ENCODE peak calls at places on chromosome 15, in six cellular contexts. I, D, R, X, M and T are unnamed samples.

GRCh38 chr15:36797128-36797527 is 217.7 kb downstream of the CDIN1 start:
- DNase-seq in I (no peak), R (no peak), D (no peak), M (no peak), X (no peak), T (no peak)

GRCh38 chr15:42348083-42348482 is 11.2 kb upstream of the CAPN3 start:
- DNase-seq in D (no peak), X (no peak), I (no peak), M (peak; percentile 92), R (no peak), T (peak; percentile 83)

GRCh38 chr15:68817304-68818087 is 3.2 kb downstream of the ANP32A start:
- DNase-seq in M (peak; percentile 64), I (no peak), X (peak; percentile 79), R (peak; percentile 42), D (peak; percentile 61), T (peak; percentile 58)

GRCh38 chr15:52228928-52229327 is 37.7 kb upstream of the GNB5 start:
- DNase-seq in D (peak; percentile 58), M (peak; percentile 97), I (peak; percentile 81), X (no peak), R (no peak), T (no peak)

GRCh38 chr15:34753236-34753894 is 1.4 kb downstream of the GJD2 start:
- DNase-seq in I (peak; percentile 76), M (peak; percentile 53), D (peak; percentile 87), R (peak; percentile 77), X (peak; percentile 64), T (peak; percentile 71)

GRCh38 chr15:40927497-40928346 is 1.4 kb upstream of the DLL4 start:
- DNase-seq in I (no peak), R (no peak), X (no peak), D (no peak), M (no peak), T (no peak)

GRCh38 chr15:85642693-85643058 is 152.0 kb downstream of the KLHL25 start:
- DNase-seq in X (peak; percentile 76), R (no peak), M (no peak), I (no peak), D (no peak), T (peak; percentile 55)

GRCh38 chr15:67114846-67115521 is 49.6 kb downstream of the SMAD3 start:
- DNase-seq in M (peak; percentile 37), D (no peak), X (no peak), I (no peak), R (no peak), T (peak; percentile 56)

GRCh38 chr15:35932541-35932940 is 386.6 kb upstream of the DPH6 start:
- DNase-seq in I (no peak), R (no peak), D (no peak), M (no peak), X (no peak), T (peak; percentile 17)

GRCh38 chr15:59647085-59647484 is 10.2 kb downstream of the GTF2A2 start:
- DNase-seq in I (no peak), D (no peak), R (no peak), M (no peak), X (no peak), T (no peak)

GRCh38 chr15:74776851-74777768 is 4.8 kb upstream of the CSK start:
- DNase-seq in X (peak; percentile 41), R (no peak), D (no peak), M (peak; percentile 15), I (peak; percentile 75), T (no peak)

GRCh38 chr15:60814855-60815254 is 335.9 kb upstream of the ICE2 start:
- DNase-seq in R (no peak), I (no peak), D (no peak), M (no peak), X (no peak), T (no peak)
- H4K91ac ChIP-seq in R (no peak overlapping the region), I (no peak overlapping the region), D (no peak overlapping the region), M (no peak overlapping the region), X (no peak overlapping the region), T (no peak overlapping the region)

DNA sequence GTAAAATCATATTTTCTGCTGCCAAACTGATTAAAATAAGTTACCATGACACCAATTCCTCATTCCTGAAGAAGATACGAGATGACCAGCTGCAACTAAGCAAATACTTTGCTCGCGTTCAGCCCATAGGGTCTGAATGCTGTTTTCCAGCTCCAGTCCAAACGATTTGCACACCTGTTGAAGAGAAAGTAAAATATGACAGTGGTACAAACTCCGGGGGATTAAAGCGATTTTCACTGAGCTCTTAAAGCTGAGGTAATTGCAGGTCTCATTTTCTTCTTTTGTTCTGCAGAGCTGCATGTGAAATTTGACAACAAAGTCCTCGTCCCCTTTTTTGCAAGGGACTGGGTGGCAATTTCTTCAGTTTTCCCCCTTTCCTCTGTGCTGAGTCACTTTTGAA is 118.4 kb downstream of the NR2F2 start:
- DNase-seq in D (no peak), X (no peak), R (no peak), I (no peak), M (no peak), T (no peak)
- H4K91ac ChIP-seq in D (no peak overlapping the region), X (no peak overlapping the region), R (no peak overlapping the region), I (no peak overlapping the region), M (no peak overlapping the region), T (no peak overlapping the region)

DNA sequence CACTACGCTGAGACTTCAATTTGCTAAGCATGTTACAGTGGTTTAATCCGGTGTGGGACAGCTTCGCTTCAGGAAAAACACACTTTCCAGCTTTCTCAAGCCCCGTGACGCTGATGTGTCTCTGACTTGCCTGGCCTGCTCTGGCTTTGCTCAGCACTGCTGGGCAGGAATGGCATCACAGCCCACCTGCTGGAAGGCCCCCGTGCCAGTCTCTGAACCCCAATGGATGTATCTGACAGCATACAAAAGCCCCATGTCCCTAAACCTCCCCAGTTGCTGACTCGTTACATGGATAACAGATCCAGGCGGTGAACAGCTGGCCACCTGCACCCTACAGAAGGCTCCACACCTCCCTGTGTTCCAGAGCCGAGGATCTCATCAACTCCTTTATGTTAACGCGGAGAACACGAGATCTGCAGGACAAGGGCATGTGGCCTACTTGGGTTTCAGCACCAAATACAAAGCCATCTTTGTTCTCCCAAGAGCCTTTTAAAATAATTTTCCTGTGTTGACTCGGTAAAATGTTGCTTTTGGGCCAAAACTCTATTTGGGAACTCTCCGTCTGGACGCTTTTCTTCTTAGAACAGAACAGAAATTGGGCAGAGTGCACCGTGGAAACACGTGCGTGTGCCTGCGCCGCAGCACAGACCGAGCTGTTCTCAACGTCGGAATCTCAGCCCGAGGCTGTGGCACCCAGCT is 61.4 kb downstream of the ATP10A start:
- DNase-seq in X (no peak), I (peak; percentile 23), M (no peak), R (no peak), D (peak; percentile 31), T (no peak)
- H4K91ac ChIP-seq in X (no peak overlapping the region), I (no peak overlapping the region), M (no peak overlapping the region), R (no peak overlapping the region), D (no peak overlapping the region), T (no peak overlapping the region)

GRCh38 chr15:45376967-45377629 is 1.2 kb downstream of the GATM start:
- DNase-seq in X (no peak), I (no peak), R (no peak), M (no peak), D (no peak), T (no peak)
- H4K91ac ChIP-seq in X (no peak overlapping the region), I (no peak overlapping the region), R (no peak overlapping the region), M (no peak overlapping the region), D (no peak overlapping the region), T (no peak overlapping the region)

DNA sequence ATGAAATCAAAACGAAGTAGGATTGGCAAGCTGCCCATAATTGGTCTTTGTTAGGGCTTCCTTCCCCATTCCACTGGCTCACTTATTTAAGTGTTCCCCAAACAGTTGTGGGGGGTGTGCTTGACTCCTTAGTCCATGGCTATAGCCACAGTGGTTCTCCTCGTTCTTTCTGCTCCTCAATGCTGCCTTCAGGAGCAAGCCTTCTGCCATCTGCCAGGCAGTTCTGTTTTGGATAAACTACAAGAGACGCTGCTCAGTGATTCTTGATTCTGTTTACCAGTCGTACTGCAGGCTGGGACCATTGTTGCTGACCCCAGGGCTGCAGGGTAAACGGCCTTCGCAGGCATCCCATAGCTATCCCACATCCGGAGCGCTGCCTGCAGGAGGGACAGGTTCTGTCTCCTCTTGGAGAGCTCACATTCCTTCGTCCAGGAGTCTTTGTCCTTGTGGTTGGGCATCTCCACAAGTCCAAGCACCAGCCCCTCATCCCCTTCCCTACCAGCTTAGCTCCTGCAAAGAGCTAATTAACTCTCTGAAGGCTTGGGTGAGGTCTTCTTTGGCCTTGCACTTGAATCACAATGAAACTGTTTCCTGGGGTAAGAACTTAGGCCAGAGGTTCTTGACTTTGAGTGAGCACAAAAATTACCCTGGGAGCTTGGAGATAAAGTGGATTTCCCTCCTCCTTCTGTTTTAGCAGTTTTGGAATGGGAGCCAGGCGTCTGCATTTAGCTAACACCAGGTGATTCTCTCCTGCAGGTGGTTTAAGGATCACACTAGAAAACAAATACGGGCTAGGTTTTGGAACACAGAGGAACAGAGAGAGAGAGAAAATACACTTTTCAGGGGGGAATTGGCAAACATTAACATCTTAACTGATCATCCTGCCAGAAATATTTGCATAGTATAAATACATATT is 114.9 kb downstream of the SV2B start:
- DNase-seq in I (peak; percentile 32), D (no peak), M (no peak), X (no peak), R (no peak), T (no peak)
- H4K91ac ChIP-seq in I (no peak overlapping the region), D (no peak overlapping the region), M (no peak overlapping the region), X (no peak overlapping the region), R (no peak overlapping the region), T (no peak overlapping the region)

DNA sequence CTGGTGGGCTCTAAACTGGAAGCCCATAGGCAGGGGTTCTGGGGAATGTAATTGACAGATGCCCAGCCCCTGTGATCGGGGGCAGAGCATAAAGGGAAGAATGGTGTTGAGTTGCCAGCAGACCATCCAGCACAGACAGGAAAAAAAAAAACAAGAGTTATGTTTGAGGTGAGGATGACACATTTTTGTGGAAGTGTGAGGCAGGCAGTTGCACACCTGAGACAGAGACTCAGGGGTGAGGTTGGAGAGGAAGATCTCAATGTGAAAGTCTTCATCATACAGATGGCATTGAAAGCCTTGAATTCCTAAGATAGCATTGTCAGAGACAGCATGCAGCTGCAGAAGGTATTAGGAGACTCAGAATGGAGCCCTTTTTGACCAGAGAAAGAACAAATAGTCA is 18.6 kb upstream of the ST8SIA2 start:
- DNase-seq in D (no peak), X (no peak), M (peak; percentile 29), R (no peak), I (no peak), T (no peak)
- H4K91ac ChIP-seq in D (no peak overlapping the region), X (no peak overlapping the region), M (no peak overlapping the region), R (no peak overlapping the region), I (no peak overlapping the region), T (no peak overlapping the region)

DNA sequence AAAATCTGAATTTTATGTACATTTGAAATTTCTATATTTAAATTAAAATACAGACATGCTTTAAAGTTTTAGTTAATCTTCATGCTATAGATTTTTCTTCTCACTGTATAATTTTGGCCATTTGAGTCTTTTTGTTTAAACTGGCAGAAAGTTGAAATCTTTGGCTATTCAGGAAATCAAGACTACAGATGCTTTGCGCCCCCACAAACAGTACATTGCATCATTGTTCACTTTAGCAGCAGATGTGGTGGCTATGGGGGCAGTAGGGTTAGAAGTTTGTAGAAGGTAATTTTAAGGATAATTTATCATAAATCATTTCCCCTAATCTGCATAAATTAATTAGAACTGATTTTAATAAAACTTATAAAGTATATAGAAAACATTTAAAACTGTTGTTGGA is 20.9 kb downstream of the SPPL2A start:
- DNase-seq in R (no peak), D (no peak), I (no peak), X (no peak), M (no peak), T (peak; percentile 59)
- H4K91ac ChIP-seq in R (no peak overlapping the region), D (no peak overlapping the region), I (no peak overlapping the region), X (no peak overlapping the region), M (no peak overlapping the region), T (no peak overlapping the region)